ENCODE peak calls at places on chromosomes 13 and 19, in four cellular contexts. B is adipocyte, Z is tibial artery, K is MM.1S. N is an unnamed sample.

GRCh38 chr19:29706635-29707034 is 8.4 kb downstream of the C19orf12 start:
- DNase-seq in B (no peak), Z (no peak), K (no peak), N (no peak)

GRCh38 chr13:99258946-99259345 is 767 bp upstream of the GPR18 start:
- DNase-seq in B (no peak), Z (no peak), K (peak; percentile 61), N (peak; percentile 38)

GRCh38 chr19:6580313-6580712 is 10.6 kb downstream of the CD70 start:
- DNase-seq in B (no peak), Z (no peak), K (no peak), N (no peak)

GRCh38 chr13:19713186-19713965 is 69.4 kb downstream of the PSPC1 start:
- DNase-seq in B (peak; percentile 19), Z (no peak), K (no peak), N (no peak)

GRCh38 chr13:113972451-113973217 is 1.2 kb downstream of the C13orf46 start:
- DNase-seq in B (no peak), Z (peak; percentile 51), K (no peak), N (no peak)

GRCh38 chr19:35491838-35492360 is 1.6 kb upstream of the KRTDAP start:
- DNase-seq in B (no peak), Z (peak; percentile 64), K (no peak), N (no peak)

GRCh38 chr13:58712191-58712590 is 1080.6 kb downstream of the PCDH17 start:
- DNase-seq in B (no peak), Z (no peak), K (no peak), N (no peak)

GRCh38 chr19:15584541-15585115 is 30.4 kb upstream of the CYP4F8 start:
- DNase-seq in B (peak; percentile 77), Z (peak; percentile 79), K (peak; percentile 63), N (peak; percentile 78)

GRCh38 chr13:97417698-97418097 is 16.3 kb upstream of the RAP2A start:
- DNase-seq in B (no peak), Z (no peak), K (no peak), N (no peak)

GRCh38 chr19:35549174-35549788 is 3.9 kb downstream of the TMEM147 start:
- DNase-seq in B (peak; percentile 92), Z (no peak), K (peak; percentile 55), N (peak; percentile 67)

GRCh38 chr13:36530050-36530789 is 97.9 kb downstream of the CCNA1 start:
- DNase-seq in B (peak; percentile 19), Z (no peak), K (no peak), N (no peak)

GRCh38 chr13:51475727-51476521 is 23.1 kb upstream of the INTS6 start:
- DNase-seq in B (peak; percentile 21), Z (no peak), K (no peak), N (no peak)

GRCh38 chr19:51166846-51167490 is 24.9 kb downstream of the SIGLEC7 start:
- DNase-seq in B (no peak), Z (no peak), K (no peak), N (no peak)

DNA sequence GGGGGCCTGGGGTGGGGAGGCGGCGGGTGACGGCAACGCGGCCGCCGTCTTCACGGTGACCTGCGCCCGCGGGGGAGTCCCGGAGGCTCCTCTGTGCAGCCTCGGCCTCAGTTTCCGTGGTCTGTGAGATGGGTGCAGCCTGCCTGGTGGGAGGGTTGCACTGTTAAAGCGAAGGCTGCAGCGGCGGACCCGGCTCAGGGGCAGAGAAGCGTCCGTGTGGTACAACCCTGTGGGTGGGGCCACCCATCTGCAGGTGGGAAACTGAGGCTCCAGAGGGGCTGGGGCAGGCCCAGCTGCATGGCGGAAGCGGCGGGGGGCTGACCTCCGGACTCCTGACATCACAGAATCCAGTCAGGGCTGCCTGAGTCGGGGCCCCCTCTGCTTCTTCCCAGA is 473 bp downstream of the FGF22 start:
- DNase-seq in B (no peak), Z (no peak), K (no peak), N (no peak)
- H3K4me3 ChIP-seq in B (peak overlapping the region; percentile 59), Z (peak overlapping the region; percentile 52), K (peak overlapping the region; percentile 58), N (no peak overlapping the region)

DNA sequence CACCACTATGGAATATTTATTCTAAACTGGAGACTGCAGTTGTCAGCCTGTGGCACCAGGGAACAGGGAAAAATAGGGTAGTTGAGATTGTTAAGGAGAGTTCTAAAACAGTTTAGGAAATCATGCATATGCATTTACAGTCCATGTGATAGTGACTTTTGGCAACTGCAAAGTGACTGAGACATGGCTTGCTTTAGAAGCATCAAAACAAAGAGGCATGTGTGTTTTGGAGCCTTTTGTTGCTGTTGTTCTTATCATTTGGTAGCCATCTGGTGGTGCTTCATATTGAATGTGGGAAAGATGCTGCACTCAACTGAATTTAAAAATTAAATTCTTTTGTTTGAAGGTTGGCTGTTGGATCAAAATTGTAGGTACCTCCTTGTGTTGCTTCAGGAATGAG is 10.2 kb upstream of the EBPL start:
- DNase-seq in B (no peak), Z (no peak), K (no peak), N (no peak)
- H3K4me1 ChIP-seq in B (no peaks in the 10 kb centered on the region), Z (no peaks in the 10 kb centered on the region), K (no peaks in the 10 kb centered on the region), N (no peaks in the 10 kb centered on the region)

DNA sequence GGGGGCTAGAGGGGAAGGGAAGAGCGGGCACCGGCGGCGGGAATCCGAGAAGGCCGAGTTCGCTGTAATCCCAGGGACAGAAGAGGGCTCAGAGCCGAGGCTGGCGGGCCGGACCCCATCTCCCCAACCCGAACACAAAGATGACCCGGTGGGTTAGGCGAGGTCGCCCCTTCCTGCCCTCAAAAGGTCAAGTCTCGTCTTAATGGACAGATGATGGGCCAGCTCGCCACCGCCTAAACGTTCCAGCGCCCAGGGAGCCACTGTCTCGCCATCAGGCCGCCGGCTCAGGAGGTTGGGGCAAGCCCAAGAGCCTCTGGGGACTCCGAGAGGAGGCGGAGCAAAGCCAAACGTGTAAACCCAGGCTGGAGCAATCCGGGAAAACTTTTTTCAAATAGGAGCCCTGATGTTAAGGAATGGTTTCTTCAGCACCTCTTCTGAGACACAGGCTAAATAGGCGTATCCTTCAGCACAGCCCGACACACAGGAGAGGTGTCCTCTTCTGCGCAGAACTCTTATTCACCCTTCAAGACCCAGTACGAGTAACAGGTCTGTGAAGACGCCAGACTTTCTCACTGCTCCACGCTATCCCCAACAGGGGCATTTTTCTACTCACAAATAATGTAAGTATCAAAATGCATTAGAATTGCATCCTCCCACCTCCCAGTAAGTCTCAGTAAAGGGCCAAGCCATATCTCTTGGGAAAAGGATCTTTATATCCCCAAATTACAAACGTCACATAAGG is 6.3 kb upstream of the POU4F1 start:
- DNase-seq in B (no peak), Z (no peak), K (no peak), N (no peak)
- H3K27me3 ChIP-seq in B (peaks cover 57% of the 10 kb centered on the region), Z (peaks cover 8% of the 10 kb centered on the region), K (no peaks in the 10 kb centered on the region), N (peaks cover 52% of the 10 kb centered on the region)

DNA sequence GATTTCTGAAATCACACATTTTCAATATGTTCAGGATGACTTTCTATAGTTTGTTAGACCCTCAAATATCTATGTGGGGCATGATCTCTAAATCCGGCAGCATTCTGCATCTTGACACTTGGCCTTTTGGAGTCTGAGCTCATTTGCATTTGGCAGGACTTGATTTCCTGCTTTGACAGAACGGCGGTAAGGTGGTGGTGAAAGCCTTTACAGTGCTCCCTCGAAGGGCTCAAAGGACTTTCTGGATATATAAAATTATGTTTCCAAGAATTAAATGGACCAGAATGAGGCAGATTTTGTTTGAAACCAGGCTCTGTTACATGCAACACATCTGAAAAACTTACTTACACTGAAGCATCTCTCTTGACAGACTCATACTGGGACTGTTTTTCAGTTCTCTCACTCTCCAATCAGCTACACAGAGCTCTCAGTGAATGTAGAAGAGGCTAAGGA is 207.3 kb downstream of the SPRY2 start:
- DNase-seq in B (no peak), Z (no peak), K (no peak), N (no peak)
- H3K4me3 ChIP-seq in B (peak overlapping the region; percentile 85), Z (peak overlapping the region; percentile 34), K (no peak overlapping the region), N (no peak overlapping the region)

DNA sequence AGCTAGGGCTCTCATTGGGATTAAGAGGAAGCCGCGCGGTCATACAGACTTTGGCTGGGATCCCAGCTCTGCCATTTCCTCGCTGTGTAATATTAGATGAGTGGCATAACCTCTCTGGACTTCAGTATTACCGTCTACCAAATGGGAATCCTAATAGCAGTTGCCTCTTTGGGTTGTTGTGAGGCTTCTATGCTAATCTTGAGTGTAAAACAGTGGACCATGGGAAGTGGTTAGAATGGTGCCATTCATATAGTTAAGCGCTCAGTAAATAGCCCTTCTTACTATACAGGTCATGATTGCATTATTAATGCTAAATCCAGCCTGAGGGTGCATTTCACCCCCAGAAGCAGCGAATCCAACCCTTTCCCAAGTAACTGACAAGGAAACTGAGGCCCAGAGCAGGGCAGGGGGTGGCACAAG is 566 bp upstream of the OPA3 start:
- DNase-seq in B (no peak), Z (no peak), K (no peak), N (no peak)
- H3K4me1 ChIP-seq in B (peaks cover 6% of the 10 kb centered on the region), Z (no peaks in the 10 kb centered on the region), K (peaks cover 6% of the 10 kb centered on the region), N (peaks cover 11% of the 10 kb centered on the region)

GRCh38 chr19:18783958-18784785 is 6.9 kb downstream of the COMP start:
- DNase-seq in B (no peak), Z (no peak), K (no peak), N (no peak)
- H3K27me3 ChIP-seq in B (no peaks in the 10 kb centered on the region), Z (peaks cover 9% of the 10 kb centered on the region), K (peaks cover 42% of the 10 kb centered on the region), N (peaks cover 11% of the 10 kb centered on the region)

GRCh38 chr19:4375620-4376228 is 24.6 kb downstream of the SH3GL1 start:
- DNase-seq in B (peak; percentile 74), Z (peak; percentile 89), K (no peak), N (no peak)
- H3K4me3 ChIP-seq in B (peak overlapping the region; percentile 55), Z (no peak overlapping the region), K (no peak overlapping the region), N (no peak overlapping the region)

DNA sequence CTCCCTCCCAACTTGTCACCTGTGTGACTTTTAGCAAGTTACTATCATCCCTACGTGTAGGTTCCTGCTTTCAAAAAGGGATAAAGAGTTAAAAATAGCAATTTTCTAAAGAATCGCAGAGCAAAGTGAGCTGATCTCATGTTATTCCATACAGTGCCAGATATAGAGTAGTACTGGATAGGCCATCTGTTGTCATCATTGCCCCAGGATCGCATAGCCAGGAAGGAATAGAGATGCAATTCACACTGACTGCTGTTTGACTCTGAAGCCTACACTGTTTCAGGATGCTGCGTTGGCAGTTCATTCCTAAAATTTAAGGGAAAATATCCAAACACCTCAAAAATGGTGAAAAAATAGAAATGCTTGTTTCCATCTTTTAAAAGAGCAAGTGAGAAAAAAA is 138.9 kb downstream of the SHISA2 start:
- DNase-seq in B (no peak), Z (no peak), K (no peak), N (no peak)
- H3K4me1 ChIP-seq in B (no peaks in the 10 kb centered on the region), Z (no peaks in the 10 kb centered on the region), K (no peaks in the 10 kb centered on the region), N (no peaks in the 10 kb centered on the region)